ENCODE peak calls at places on chromosomes 11 and 22, in five cellular contexts. A, K, B, H and Q are unnamed samples.

GRCh38 chr11:122721964-122722266 is 66.4 kb downstream of the UBASH3B start:
- DNase-seq in A (peak; percentile 34), K (no peak), B (no peak), H (no peak), Q (peak; percentile 65)

GRCh38 chr11:44955019-44955738 is 4.5 kb upstream of the TP53I11 start:
- DNase-seq in A (peak; percentile 41), K (no peak), B (no peak), H (no peak), Q (peak; percentile 97)

GRCh38 chr11:94151903-94152677 is 23.4 kb downstream of the PANX1 start:
- DNase-seq in A (peak; percentile 86), K (no peak), B (no peak), H (no peak), Q (peak; percentile 46)

GRCh38 chr22:17152340-17152739 is 6.7 kb downstream of the HDHD5 start:
- DNase-seq in A (no peak), K (no peak), B (no peak), H (no peak), Q (no peak)

GRCh38 chr11:92978226-92979111 is 9.0 kb downstream of the MTNR1B start:
- DNase-seq in A (no peak), K (peak; percentile 85), B (no peak), H (no peak), Q (no peak)

GRCh38 chr11:83971063-83971462 is 684.9 kb upstream of the CCDC90B start:
- DNase-seq in A (no peak), K (peak; percentile 48), B (no peak), H (no peak), Q (no peak)

GRCh38 chr22:20946080-20946986 is 20.7 kb upstream of the AIFM3 start:
- DNase-seq in A (no peak), K (no peak), B (no peak), H (no peak), Q (no peak)

GRCh38 chr22:29531419-29531818 is 22.1 kb downstream of the THOC5 start:
- DNase-seq in A (no peak), K (no peak), B (no peak), H (no peak), Q (no peak)

GRCh38 chr11:11772865-11773515 is 68.8 kb upstream of the USP47 start:
- DNase-seq in A (no peak), K (no peak), B (no peak), H (no peak), Q (no peak)

GRCh38 chr22:30210235-30210831 is 36.2 kb downstream of the LIF start:
- DNase-seq in A (peak; percentile 97), K (no peak), B (no peak), H (no peak), Q (peak; percentile 34)

GRCh38 chr11:28877366-28877765 is 769.2 kb downstream of the METTL15 start:
- DNase-seq in A (no peak), K (no peak), B (no peak), H (no peak), Q (no peak)